ENCODE peak calls at places on chromosomes 1 and 21, in five cellular contexts. K, X, N, A and U are unnamed samples.

GRCh38 chr21:29181799-29182470 is 51.5 kb downstream of the MAP3K7CL start:
- DNase-seq in X (no peak), K (peak; percentile 52), N (no peak), A (no peak), U (no peak)

GRCh38 chr1:41509270-41509671 is 24.8 kb upstream of the EDN2 start:
- DNase-seq in N (no peak), X (no peak), K (no peak), A (no peak), U (no peak)

GRCh38 chr21:43343095-43343991 is 83.6 kb downstream of the SIK1 start:
- DNase-seq in K (peak; percentile 46), N (no peak), X (peak; percentile 83), A (peak; percentile 61), U (no peak)

GRCh38 chr1:31587720-31588423 is 11.6 kb downstream of the TINAGL1 start:
- DNase-seq in A (peak; percentile 24), K (peak; percentile 72), X (no peak), N (peak; percentile 68), U (peak; percentile 8)

GRCh38 chr1:101302831-101303511 is 66.2 kb downstream of the S1PR1 start:
- DNase-seq in K (no peak), N (no peak), A (no peak), X (no peak), U (no peak)

GRCh38 chr1:229344937-229345684 is 2.3 kb upstream of the CCSAP start:
- DNase-seq in N (no peak), K (no peak), A (no peak), X (no peak), U (no peak)

GRCh38 chr1:33032126-33032869 is 4.4 kb downstream of the AK2 start:
- DNase-seq in X (no peak), A (no peak), K (no peak), N (no peak), U (no peak)

GRCh38 chr1:6727535-6727934 is 25.9 kb upstream of the DNAJC11 start:
- DNase-seq in A (peak; percentile 20), N (peak; percentile 69), X (no peak), K (peak; percentile 36), U (peak; percentile 4)

GRCh38 chr1:198653815-198654413 is 15.1 kb downstream of the PTPRC start:
- DNase-seq in K (no peak), X (no peak), N (no peak), A (no peak), U (no peak)

GRCh38 chr1:237011432-237011831 is 7.2 kb upstream of the MT1HL1 start:
- DNase-seq in X (no peak), A (no peak), K (no peak), N (no peak), U (no peak)

GRCh38 chr21:15604424-15604823 is 125.4 kb upstream of the USP25 start:
- DNase-seq in N (no peak), X (no peak), K (no peak), A (no peak), U (no peak)

GRCh38 chr1:233879841-233880240 is 24.6 kb upstream of the SLC35F3 start:
- DNase-seq in K (no peak), N (no peak), X (no peak), A (no peak), U (no peak)

GRCh38 chr21:30320215-30320614 is at the start of gene KRTAP26-1:
- DNase-seq in K (no peak), A (no peak), N (no peak), X (no peak), U (no peak)

GRCh38 chr1:179229214-179230140 is at the start of gene ABL2:
- DNase-seq in N (peak; percentile 53), A (peak; percentile 94), K (peak; percentile 70), X (no peak), U (peak; percentile 40)

GRCh38 chr21:40567511-40567910 is 279.4 kb downstream of the DSCAM start:
- DNase-seq in X (no peak), K (no peak), A (no peak), N (no peak), U (no peak)

GRCh38 chr1:91122106-91122717 is 100.4 kb upstream of the ZNF644 start:
- DNase-seq in A (no peak), N (no peak), K (no peak), X (no peak), U (no peak)

GRCh38 chr1:153934746-153935145 is 11.8 kb downstream of the DENND4B start:
- DNase-seq in X (no peak), A (no peak), K (no peak), N (no peak), U (no peak)

GRCh38 chr1:23484253-23485001 is 448 bp upstream of the ASAP3 start:
- DNase-seq in N (peak; percentile 92), X (peak; percentile 87), A (peak; percentile 49), K (peak; percentile 82), U (peak; percentile 83)

GRCh38 chr1:109802136-109802900 is 38.6 kb upstream of the EPS8L3 start:
- DNase-seq in X (peak; percentile 24), A (no peak), N (peak; percentile 64), K (no peak), U (peak; percentile 20)

GRCh38 chr1:31423418-31423947 is 10.5 kb downstream of the SERINC2 start:
- DNase-seq in A (no peak), K (no peak), N (no peak), X (no peak), U (no peak)

GRCh38 chr1:14420686-14421085 is 177.8 kb upstream of the KAZN start:
- DNase-seq in K (no peak), N (no peak), A (no peak), X (no peak), U (no peak)